ENCODE peak calls at places on chromosomes 4 and X, in four cellular contexts. G is WTC11, I is SK-N-SH, W is H1. O is an unnamed sample.

GRCh38 chrX:84737471-84737871 is 235.2 kb upstream of the HDX start:
- DNase-seq in I (no peak), W (no peak), G (no peak), O (no peak)

GRCh38 chr4:26067035-26067434 is 153.0 kb downstream of the SMIM20 start:
- DNase-seq in W (no peak), I (no peak), G (no peak), O (no peak)

GRCh38 chrX:51569561-51569960 is 49.2 kb downstream of the CENPVL3 start:
- DNase-seq in I (no peak), G (no peak), W (no peak), O (no peak)

GRCh38 chrX:72635930-72636329 is 63.3 kb upstream of the HDAC8 start:
- DNase-seq in W (no peak), G (no peak), I (no peak), O (no peak)

GRCh38 chrX:131270085-131270484 is 19.0 kb downstream of the IGSF1 start:
- DNase-seq in W (no peak), G (no peak), I (no peak), O (no peak)

GRCh38 chr4:57102050-57102564 is 8.1 kb downstream of the IGFBP7 start:
- DNase-seq in G (no peak), W (no peak), I (no peak), O (no peak)

GRCh38 chr4:5528108-5528507 is 180.3 kb downstream of the EVC2 start:
- DNase-seq in I (no peak), G (no peak), W (no peak), O (no peak)

GRCh38 chr4:124711469-124712416 is 789 bp downstream of the ANKRD50 start:
- DNase-seq in I (peak; percentile 88), W (peak; percentile 38), G (peak; percentile 72), O (peak; percentile 77)

GRCh38 chrX:119238557-119238956 is 2.5 kb downstream of the PGRMC1 start:
- DNase-seq in I (no peak), G (no peak), W (no peak), O (no peak)

GRCh38 chrX:46278591-46278990 is 266.6 kb downstream of the ZNF674 start:
- DNase-seq in W (no peak), G (no peak), I (no peak), O (no peak)

GRCh38 chr4:124941267-124941666 is 228.7 kb upstream of the ANKRD50 start:
- DNase-seq in I (no peak), G (no peak), W (no peak), O (no peak)

DNA sequence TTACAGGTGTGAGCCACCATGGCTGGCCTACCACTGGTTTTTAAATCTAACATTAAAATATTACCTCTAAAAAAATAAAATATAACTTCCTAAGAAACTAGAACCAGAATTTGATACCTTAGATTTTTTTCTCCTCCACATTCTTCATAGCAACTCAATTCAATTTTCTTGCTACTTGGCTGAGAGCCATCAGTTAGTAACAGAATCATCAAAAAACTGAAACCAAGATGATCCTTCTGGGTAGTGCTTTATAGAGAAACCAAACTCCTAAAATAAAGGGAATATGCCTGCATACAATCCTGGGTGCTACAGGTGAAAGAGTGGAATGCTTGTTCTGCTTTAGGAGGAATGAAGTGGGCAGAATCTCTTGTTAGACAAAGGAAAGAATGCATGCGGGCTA is 64.4 kb downstream of the RPS3A start:
- DNase-seq in G (no peak), I (no peak), W (no peak), O (no peak)
- TF ChIP-seq TEAD4 in G (no peak), I (no peak), W (no peak), O (no peak)

GRCh38 chr4:1092983-1093361 is 20.4 kb downstream of the RNF212 start:
- DNase-seq in W (no peak), I (no peak), G (no peak), O (no peak)

GRCh38 chr4:1092026-1092982 is 21.1 kb downstream of the RNF212 start:
- DNase-seq in I (no peak), G (peak; percentile 67), W (no peak), O (no peak)

GRCh38 chr4:1091561-1091995 is 21.8 kb downstream of the RNF212 start:
- DNase-seq in G (no peak), W (no peak), I (no peak), O (no peak)

GRCh38 chr4:1094336-1094690 is 19.1 kb downstream of the RNF212 start:
- DNase-seq in I (no peak), W (no peak), G (no peak), O (no peak)

GRCh38 chr4:1093391-1094335 is 19.7 kb downstream of the RNF212 start:
- DNase-seq in I (no peak), W (no peak), G (no peak), O (no peak)
- TF ChIP-seq TEAD4 in I (no peak), W (no peak), G (no peak), O (no peak)

GRCh38 chr4:71609159-71609558 is 174.7 kb downstream of the GC start:
- DNase-seq in I (no peak), G (no peak), W (no peak), O (no peak)
- TF ChIP-seq TEAD4 in I (no peak), G (no peak), W (no peak), O (no peak)

GRCh38 chr4:104901438-104901837 is 245.2 kb upstream of the TET2 start:
- DNase-seq in I (no peak), W (peak; percentile 1), G (no peak), O (no peak)

GRCh38 chr4:104897297-104897645 is 249.4 kb upstream of the TET2 start:
- DNase-seq in W (no peak), I (no peak), G (no peak), O (no peak)

GRCh38 chr4:104899863-104900262 is 246.8 kb upstream of the TET2 start:
- DNase-seq in I (no peak), G (no peak), W (no peak), O (peak; percentile 3)

GRCh38 chr4:104896623-104897296 is 249.9 kb upstream of the TET2 start:
- DNase-seq in G (no peak), I (no peak), W (no peak), O (no peak)
- TF ChIP-seq TEAD4 in G (no peak), I (no peak), W (no peak), O (no peak)

DNA sequence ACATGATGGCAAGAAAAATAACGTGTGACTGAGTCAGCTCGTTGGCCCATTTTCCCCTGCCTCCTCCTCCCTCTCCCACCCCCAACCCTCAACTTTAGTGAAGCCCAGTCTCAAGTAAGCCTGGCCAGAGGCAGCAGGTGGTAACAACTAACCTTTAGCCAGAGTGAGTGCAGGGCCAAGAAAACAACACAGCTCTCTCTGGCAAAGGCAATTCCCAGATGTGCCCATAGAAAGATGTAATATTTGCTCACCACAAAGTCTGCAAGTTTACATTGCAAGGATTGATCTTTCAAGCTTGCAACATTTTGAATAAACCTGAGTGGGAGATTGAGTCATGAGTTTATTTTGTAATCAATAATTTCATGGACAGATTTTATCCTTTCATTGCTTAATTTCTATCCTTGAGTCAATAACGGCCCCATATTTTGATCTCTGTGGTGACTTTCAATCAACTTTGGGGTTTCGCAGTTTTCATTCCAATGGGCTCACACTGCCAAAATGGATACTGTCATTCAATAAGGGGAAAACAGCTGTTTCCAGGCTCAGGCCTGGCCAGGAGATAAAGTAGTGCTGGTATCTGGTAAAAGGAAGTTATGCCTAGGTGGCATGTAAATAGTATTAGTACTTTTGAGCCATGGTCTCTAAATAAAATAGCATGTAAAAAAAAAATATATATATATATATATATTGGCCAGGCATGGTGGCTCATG is 130.7 kb upstream of the TMEM164 start:
- DNase-seq in G (no peak), I (no peak), W (no peak), O (no peak)
- TF ChIP-seq TEAD4 in G (no peak), I (no peak), W (no peak), O (no peak)